ENCODE peak calls at places on chromosomes 13 and 19, in nine cellular contexts. O, C, Q, P, I, F, N, U and H are unnamed samples.

GRCh38 chr19:58274771-58275199 is 4.0 kb upstream of the ZNF8 start:
- DNase-seq in O (no peak), F (no peak), I (no peak), P (no peak), Q (no peak), N (no peak), C (no peak), U (peak; percentile 35), H (no peak)

GRCh38 chr19:1086618-1087017 is 8.6 kb downstream of the POLR2E start:
- DNase-seq in I (no peak), P (no peak), O (no peak), C (no peak), F (no peak), N (no peak), U (no peak), Q (no peak), H (no peak)

GRCh38 chr19:53880716-53881481 is 1.1 kb upstream of the PRKCG start:
- DNase-seq in N (no peak), P (no peak), Q (no peak), F (no peak), C (no peak), U (no peak), O (no peak), I (no peak), H (no peak)

GRCh38 chr13:106586764-106587163 is 18.8 kb upstream of the ARGLU1 start:
- DNase-seq in N (no peak), F (no peak), U (no peak), C (no peak), Q (no peak), I (no peak), P (no peak), O (no peak), H (no peak)

GRCh38 chr13:98089246-98089645 is 53.6 kb upstream of the FARP1 start:
- DNase-seq in F (no peak), Q (no peak), N (no peak), C (no peak), P (no peak), I (no peak), O (no peak), U (peak; percentile 76), H (no peak)

GRCh38 chr19:7904074-7905020 is 670 bp downstream of the MAP2K7 start:
- DNase-seq in O (no peak), I (peak; percentile 79), C (no peak), F (no peak), U (no peak), Q (peak; percentile 66), N (no peak), P (no peak), H (no peak)

GRCh38 chr13:24692541-24692940 is 12.3 kb downstream of the ATP12A start:
- DNase-seq in N (peak; percentile 9), C (no peak), P (no peak), Q (no peak), I (no peak), F (no peak), O (no peak), U (peak; percentile 8), H (no peak)

GRCh38 chr19:54804571-54804970 is 1.2 kb downstream of the KIR2DL4 start:
- DNase-seq in U (no peak), O (no peak), N (no peak), I (no peak), Q (no peak), P (no peak), C (no peak), F (no peak), H (no peak)

GRCh38 chr13:75391432-75392100 is 90.4 kb downstream of the TBC1D4 start:
- DNase-seq in P (no peak), Q (no peak), F (no peak), U (peak; percentile 30), I (no peak), N (no peak), C (no peak), O (no peak), H (no peak)

GRCh38 chr13:43261018-43261417 is 237.6 kb downstream of the DNAJC15 start:
- DNase-seq in I (no peak), C (no peak), N (no peak), Q (no peak), O (no peak), U (peak; percentile 90), F (no peak), P (no peak), H (no peak)

GRCh38 chr13:34179481-34179880 is 361.5 kb downstream of the RFC3 start:
- DNase-seq in U (peak; percentile 7), I (no peak), N (no peak), P (no peak), O (no peak), C (no peak), Q (no peak), F (no peak), H (no peak)

GRCh38 chr13:31807090-31807541 is 67.8 kb downstream of the RXFP2 start:
- DNase-seq in N (no peak), U (no peak), O (no peak), P (no peak), Q (no peak), C (no peak), I (no peak), F (no peak), H (no peak)

GRCh38 chr19:58409010-58409790 is 751 bp downstream of the ZNF584 start:
- DNase-seq in C (no peak), O (no peak), F (peak; percentile 52), I (no peak), U (peak; percentile 22), Q (peak; percentile 28), N (no peak), P (no peak), H (no peak)

DNA sequence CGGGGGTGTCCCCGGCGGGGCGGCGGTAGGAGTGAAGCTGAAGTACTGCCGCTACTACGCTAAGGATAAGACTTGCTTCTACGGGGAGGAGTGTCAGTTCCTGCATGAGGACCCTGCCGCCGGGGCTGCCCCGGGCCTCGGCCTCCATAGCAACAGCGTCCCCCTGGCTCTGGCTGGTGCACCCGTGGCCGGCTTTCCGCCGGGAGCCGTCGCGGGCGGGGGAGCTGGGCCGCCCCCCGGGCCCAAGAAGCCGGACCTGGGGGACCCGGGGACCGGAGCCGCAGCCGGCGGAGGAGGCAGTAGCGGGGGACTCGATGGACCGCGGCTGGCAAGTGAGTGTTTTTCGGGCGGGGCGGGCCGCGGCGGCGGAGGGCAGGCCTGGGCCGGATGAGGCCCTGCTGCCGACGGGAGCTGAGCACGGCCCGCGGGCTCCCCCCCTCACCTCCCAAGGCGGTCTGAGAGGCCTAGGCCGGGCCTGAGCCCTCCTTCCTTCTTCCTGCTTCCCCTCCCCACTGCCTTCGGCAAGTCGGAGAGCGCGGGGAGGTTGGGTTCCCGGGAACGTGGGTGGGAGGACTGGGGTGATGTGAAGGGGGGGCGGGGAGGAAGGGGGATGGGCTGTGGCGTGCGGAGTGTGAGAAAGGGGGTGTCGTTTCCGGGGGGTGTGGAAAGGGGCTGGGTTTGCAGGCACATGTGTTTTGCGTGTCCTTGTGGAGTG is 568 bp downstream of the PAN3 start:
- DNase-seq in O (peak; percentile 42), I (peak; percentile 58), F (peak; percentile 77), N (peak; percentile 87), Q (peak; percentile 92), C (peak; percentile 77), P (peak; percentile 90), U (peak; percentile 91), H (peak; percentile 53)
- TF ChIP-seq POLR2A in O (peak; percentile 48), I (peak; percentile 66), F (no peak), N (no peak), Q (peak; percentile 17), C (no peak), P (peak; percentile 38), U (peak; percentile 82), H (no peak)

DNA sequence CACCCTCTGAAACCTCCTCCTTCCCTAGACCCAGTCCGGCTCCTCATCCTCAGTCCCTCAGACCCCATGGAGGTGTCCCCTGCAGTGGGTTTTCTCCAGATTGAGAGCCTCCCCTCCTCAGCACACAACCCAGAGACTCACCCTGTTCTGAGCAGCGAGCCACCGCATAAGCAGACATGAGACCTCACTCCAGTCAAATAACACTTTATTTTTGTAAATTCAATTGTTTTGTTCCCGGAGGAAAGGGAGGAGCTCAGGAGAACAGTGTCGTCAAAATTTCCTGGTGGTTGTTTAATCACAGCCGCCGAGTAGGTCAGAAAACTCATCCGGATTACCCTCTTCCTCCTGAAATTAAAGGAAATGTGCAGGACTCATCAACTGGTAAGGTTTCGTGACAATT is 57.5 kb downstream of the ERICH4 start:
- DNase-seq in F (no peak), N (no peak), I (no peak), P (no peak), O (no peak), U (no peak), C (no peak), Q (no peak), H (no peak)
- TF ChIP-seq POLR2A in F (no peak), N (no peak), I (no peak), P (peak; percentile 52), O (no peak), U (no peak), C (no peak), Q (no peak), H (no peak)

DNA sequence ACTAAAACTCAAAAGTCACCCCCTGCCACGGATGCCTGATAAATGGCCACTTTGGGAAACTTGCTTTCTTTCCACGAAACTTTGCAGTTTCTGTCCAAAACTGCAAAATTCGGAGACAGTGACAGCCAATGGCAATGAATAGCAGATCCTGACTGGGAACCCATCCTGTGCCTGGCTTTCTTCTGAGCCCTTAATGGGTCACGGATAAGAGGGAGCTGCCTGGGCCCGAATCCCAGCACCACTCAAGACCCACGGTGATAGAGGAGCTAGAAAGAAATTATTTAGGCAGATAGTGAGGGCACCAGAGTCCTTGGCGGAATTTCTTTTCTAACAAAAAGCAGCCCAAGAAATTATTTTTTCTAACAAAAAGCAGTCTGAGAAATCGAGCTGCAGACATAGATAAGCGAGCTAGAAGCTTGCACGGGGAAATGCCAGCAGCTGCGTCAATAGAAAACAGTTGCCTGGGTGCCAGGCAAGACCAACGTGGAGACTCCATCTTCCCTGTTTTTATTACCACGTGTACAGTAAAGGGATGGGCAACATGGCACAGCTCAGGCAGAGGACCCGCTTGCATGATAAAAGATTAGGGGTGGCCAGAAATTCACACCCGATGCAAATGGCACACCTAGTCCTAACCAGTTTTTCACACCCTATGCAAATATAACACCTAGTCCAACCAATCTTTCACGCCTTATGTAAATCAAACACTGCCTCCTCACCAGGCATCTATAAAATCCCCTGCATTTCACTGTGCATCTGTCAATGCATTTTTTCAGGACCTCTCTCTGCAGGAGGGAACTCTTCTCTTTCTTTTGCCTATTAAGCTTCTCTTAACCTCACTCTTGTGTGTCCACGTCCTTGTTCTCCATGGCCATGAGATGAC is 7.1 kb upstream of the HSH2D start:
- DNase-seq in N (no peak), I (no peak), P (no peak), F (no peak), O (no peak), U (no peak), Q (peak; percentile 21), C (no peak), H (no peak)
- TF ChIP-seq POLR2A in N (no peak), I (no peak), P (no peak), F (no peak), O (no peak), U (no peak), Q (no peak), C (no peak), H (no peak)

DNA sequence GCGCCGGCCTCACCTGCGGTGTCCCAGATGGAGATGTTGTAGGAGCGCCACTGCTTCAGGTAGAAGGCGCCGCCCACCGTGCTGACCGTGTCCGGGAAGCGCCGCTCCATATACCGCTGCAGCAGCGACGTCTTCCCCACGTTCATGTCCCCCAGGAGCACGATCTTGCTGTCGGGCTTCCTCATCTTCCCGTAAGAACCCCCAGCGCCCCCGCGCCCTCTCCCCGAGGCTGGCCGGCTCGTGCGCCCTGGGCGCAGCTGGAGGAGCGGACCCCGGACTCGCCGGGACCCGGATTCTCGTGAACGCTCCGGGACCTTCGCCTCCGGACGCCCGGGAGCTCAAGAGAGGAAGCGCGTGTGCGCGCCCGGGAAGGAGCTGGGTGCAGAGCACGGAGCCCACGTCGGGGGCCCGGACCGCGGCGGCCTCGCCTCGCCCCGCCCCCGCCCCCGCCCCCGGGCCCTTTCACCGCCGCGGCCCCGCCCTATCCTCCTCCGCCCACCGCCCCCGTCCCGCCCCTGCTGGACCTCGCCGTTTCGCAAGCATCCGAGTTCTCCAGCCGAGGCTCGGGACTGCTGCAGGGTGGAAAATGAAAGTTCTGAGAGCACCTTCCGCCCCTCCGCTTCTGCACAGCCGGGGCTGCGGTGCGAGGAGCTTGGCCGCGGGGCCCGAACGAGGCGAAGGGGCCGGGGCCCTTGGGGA is at the start of gene RAB20:
- DNase-seq in N (peak; percentile 87), O (peak; percentile 45), P (peak; percentile 91), F (peak; percentile 84), I (peak; percentile 77), U (peak; percentile 76), Q (peak; percentile 92), C (peak; percentile 92), H (peak; percentile 58)
- TF ChIP-seq POLR2A in N (no peak), O (no peak), P (peak; percentile 46), F (no peak), I (no peak), U (no peak), Q (peak; percentile 51), C (peak; percentile 59), H (no peak)